ENCODE peak calls at places on chromosomes 6 and 20, in five cellular contexts. D is osteoblast; I is neural progenitor cell; E is CD8-positive, alpha-beta T cell; K is psoas muscle. L is an unnamed sample.

GRCh38 chr20:43752561-43753301 is 25.9 kb upstream of the GTSF1L start:
- DNase-seq in D (peak), K (no peak), I (no peak), E (no peak), L (peak)

GRCh38 chr20:47273591-47274235 is 82.8 kb downstream of the ZMYND8 start:
- DNase-seq in K (no peak), I (no peak), D (no peak), E (no peak), L (no peak)

GRCh38 chr20:46000571-46001145 is 8.1 kb upstream of the MMP9 start:
- DNase-seq in K (no peak), E (no peak), D (no peak), I (no peak), L (no peak)

GRCh38 chr6:109491207-109491938 is 8.4 kb upstream of the ZBTB24 start:
- DNase-seq in E (peak), K (no peak), D (no peak), I (no peak), L (no peak)

GRCh38 chr20:45465492-45466266 is 3.9 kb upstream of the WFDC2 start:
- DNase-seq in K (no peak), E (no peak), D (no peak), I (no peak), L (no peak)

GRCh38 chr6:56766806-56767178 is 124.1 kb upstream of the DST start:
- DNase-seq in E (no peak), D (peak), K (no peak), I (no peak), L (no peak)

GRCh38 chr6:108029226-108029921 is 45.2 kb downstream of the OSTM1 start:
- DNase-seq in K (no peak), D (no peak), I (peak), E (no peak), L (no peak)

GRCh38 chr6:155646443-155646842 is 190.8 kb upstream of the NOX3 start:
- DNase-seq in D (no peak), K (no peak), E (no peak), I (no peak), L (no peak)

GRCh38 chr6:35091353-35092083 is 49.6 kb downstream of the TCP11 start:
- DNase-seq in K (no peak), D (peak), E (no peak), I (no peak), L (no peak)

GRCh38 chr6:113995632-113996031 is 24.7 kb upstream of the HDAC2 start:
- DNase-seq in E (no peak), I (peak), D (peak), K (peak), L (peak)

GRCh38 chr6:109282732-109283131 is 99.5 kb downstream of the CD164 start:
- DNase-seq in E (no peak), I (no peak), D (no peak), K (no peak), L (no peak)